ENCODE peak calls at places on chromosomes 7 and 10, in six cellular contexts. K is AG10803, C is iPS-NIHi11, I is esophagus squamous epithelium, W is T-helper 2 cell, V is lower leg skin. M is an unnamed sample.

GRCh38 chr10:88958721-88959120 is 6.1 kb upstream of the ACTA2 start:
- DNase-seq in W (no peak), V (no peak), C (no peak), K (no peak), I (no peak), M (no peak)

GRCh38 chr10:103800789-103801540 is 54.4 kb downstream of the SH3PXD2A start:
- DNase-seq in W (peak), I (no peak), C (no peak), K (no peak), V (no peak), M (peak)

GRCh38 chr10:26863677-26864076 is 2.9 kb upstream of the ABI1 start:
- DNase-seq in K (no peak), V (no peak), C (no peak), I (no peak), W (no peak), M (no peak)

GRCh38 chr7:46848944-46849343 is 733.0 kb downstream of the TNS3 start:
- DNase-seq in V (no peak), K (peak), C (no peak), I (no peak), W (no peak), M (peak)

GRCh38 chr7:105011771-105012502 is 2.1 kb upstream of the KMT2E start:
- DNase-seq in C (no peak), I (no peak), V (no peak), W (peak), K (no peak), M (no peak)

GRCh38 chr7:95104739-95105138 is 197.3 kb downstream of the PPP1R9A start:
- DNase-seq in I (no peak), K (no peak), V (no peak), C (no peak), W (no peak), M (peak)

GRCh38 chr10:59680199-59680598 is 29.5 kb downstream of the SLC16A9 start:
- DNase-seq in W (no peak), C (no peak), V (no peak), K (no peak), I (no peak), M (no peak)

GRCh38 chr7:104296900-104297299 is 31.5 kb upstream of the LHFPL3 start:
- DNase-seq in V (no peak), K (no peak), W (no peak), C (no peak), I (no peak), M (no peak)